ENCODE peak calls at places on chromosomes 16 and 17, in six cellular contexts. J is heart left ventricle, G is stomach, S is uterus, A is GM12878, T is testis. V is an unnamed sample.

GRCh38 chr16:16857603-16858283 is 478.8 kb downstream of the NPIPA7 start:
- DNase-seq in A (no peak), J (no peak), T (no peak), G (no peak), S (no peak), V (no peak)

GRCh38 chr16:14199624-14200023 is 128.5 kb downstream of the MRTFB start:
- DNase-seq in G (no peak), T (no peak), J (no peak), S (no peak), A (no peak), V (no peak)

GRCh38 chr16:3458852-3459361 is 15.4 kb downstream of the NAA60 start:
- DNase-seq in T (no peak), A (no peak), S (no peak), G (peak; percentile 57), J (no peak), V (no peak)

GRCh38 chr17:62791235-62792121 is 16.6 kb downstream of the MARCHF10 start:
- DNase-seq in T (no peak), G (no peak), S (no peak), J (no peak), A (no peak), V (no peak)

GRCh38 chr17:60468371-60468770 is 46.1 kb downstream of the CHCT1 start:
- DNase-seq in S (no peak), G (no peak), A (no peak), J (no peak), T (no peak), V (no peak)

GRCh38 chr17:17126131-17127110 is 79.7 kb downstream of the PLD6 start:
- DNase-seq in A (no peak), T (no peak), J (no peak), G (no peak), S (no peak), V (no peak)

GRCh38 chr16:12323007-12323699 is 346.6 kb downstream of the SNX29 start:
- DNase-seq in J (no peak), T (no peak), G (no peak), S (no peak), A (peak; percentile 43), V (no peak)

GRCh38 chr16:73053379-73054130 is 5.6 kb upstream of the ZFHX3 start:
- DNase-seq in J (no peak), G (no peak), A (no peak), T (no peak), S (no peak), V (no peak)

GRCh38 chr17:12789075-12789975 is at the start of gene ARHGAP44:
- DNase-seq in G (peak; percentile 73), S (peak; percentile 54), T (peak; percentile 83), J (peak; percentile 78), A (no peak), V (peak; percentile 17)

GRCh38 chr16:66882702-66883101 is 2.4 kb downstream of the PDP2 start:
- DNase-seq in S (no peak), A (no peak), G (no peak), T (no peak), J (no peak), V (no peak)

GRCh38 chr17:57458718-57459285 is 202.5 kb downstream of the MSI2 start:
- DNase-seq in T (no peak), G (no peak), S (no peak), A (no peak), J (no peak), V (no peak)
- H3K36me3 ChIP-seq in T (no peaks in the 10 kb centered on the region), G (no peaks in the 10 kb centered on the region), S (no peaks in the 10 kb centered on the region), A (peaks cover 1% of the 10 kb centered on the region), J (no peaks in the 10 kb centered on the region), V (no peaks in the 10 kb centered on the region)

GRCh38 chr17:36485027-36485426 is 1.5 kb upstream of the ZNHIT3 start:
- DNase-seq in A (no peak), T (no peak), J (no peak), G (no peak), S (no peak), V (no peak)

GRCh38 chr17:36482611-36483504 is 3.6 kb upstream of the ZNHIT3 start:
- DNase-seq in A (peak; percentile 9), G (peak; percentile 91), S (peak; percentile 76), T (peak; percentile 90), J (peak; percentile 87), V (peak; percentile 89)

GRCh38 chr17:36481829-36482228 is 4.7 kb upstream of the ZNHIT3 start:
- DNase-seq in S (no peak), J (no peak), T (no peak), G (no peak), A (no peak), V (no peak)

GRCh38 chr17:36485805-36486203 is 677 bp upstream of the ZNHIT3 start:
- DNase-seq in A (no peak), T (no peak), G (no peak), S (no peak), J (no peak), V (no peak)

GRCh38 chr17:36486204-36487194 is at the start of gene ZNHIT3:
- DNase-seq in S (peak; percentile 90), J (peak; percentile 95), G (peak; percentile 93), T (peak; percentile 98), A (peak; percentile 80), V (peak; percentile 92)
- TF ChIP-seq POLR2A in S (peak; percentile 57), J (peak; percentile 64), G (peak; percentile 17), T (no peak), A (peak; percentile 91), V (peak; percentile 50)

DNA sequence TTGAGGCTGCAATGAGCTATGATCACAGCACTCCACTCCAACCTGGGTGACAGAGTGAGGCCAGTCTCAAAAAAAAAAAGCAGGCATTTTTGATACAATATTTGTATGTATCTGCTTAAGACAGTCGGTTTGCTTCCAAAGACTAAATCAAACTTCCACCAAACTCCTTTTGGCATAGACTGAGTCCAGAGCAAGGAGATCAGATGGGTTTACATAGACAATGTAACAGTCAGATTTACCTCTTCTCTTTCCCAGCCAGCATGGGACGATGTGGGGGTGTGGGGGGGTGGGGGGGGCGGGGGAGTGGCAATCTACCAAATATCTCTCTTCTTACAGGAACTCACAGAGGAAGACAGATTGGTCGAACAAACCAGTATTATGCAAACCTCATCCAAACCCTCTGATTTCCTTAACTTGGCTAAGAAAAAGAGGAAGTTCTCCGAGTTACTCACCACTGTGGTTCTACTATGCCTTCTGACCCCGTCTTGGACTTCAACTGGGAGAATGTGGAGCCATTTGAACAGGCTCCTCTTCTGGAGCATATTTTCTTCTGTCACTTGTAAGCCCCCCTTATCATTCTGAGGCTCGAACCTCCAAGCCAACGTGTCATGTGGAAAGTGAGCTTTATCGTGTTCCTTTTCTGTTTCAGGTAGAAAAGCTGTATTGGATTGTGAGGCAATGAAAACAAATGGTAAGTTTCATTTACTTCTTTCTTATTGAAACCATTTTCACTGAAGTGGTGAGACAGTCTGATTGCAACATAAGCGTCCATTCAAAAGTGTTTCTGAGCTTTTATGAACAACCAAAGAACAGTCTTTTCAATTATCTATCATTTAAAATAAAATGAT is at the start of gene MILR1:
- DNase-seq in A (peak; percentile 77), J (no peak), G (no peak), T (peak; percentile 35), S (peak; percentile 52), V (peak; percentile 38)
- H3K4me3 ChIP-seq in A (peak within 1 kb of the TSS; percentile 60), J (no peak within 1 kb of the TSS), G (no peak within 1 kb of the TSS), T (no peak within 1 kb of the TSS), S (no peak within 1 kb of the TSS), V (peak within 1 kb of the TSS; percentile 6)

GRCh38 chr16:74623846-74624245 is 16.9 kb upstream of the GLG1 start:
- DNase-seq in G (peak; percentile 24), J (no peak), T (no peak), A (no peak), S (no peak), V (no peak)
- H3K36me3 ChIP-seq in G (peaks cover 79% of the 10 kb centered on the region), J (no peaks in the 10 kb centered on the region), T (no peaks in the 10 kb centered on the region), A (peaks cover 27% of the 10 kb centered on the region), S (no peaks in the 10 kb centered on the region), V (no peaks in the 10 kb centered on the region)